ENCODE peak calls at places on chromosomes 6 and 20, in nine cellular contexts. D is pancreas; Z is DND-41; R is Peyer's patch; E is effector memory CD4-positive, alpha-beta T cell; S is mammary epithelial cell; Q is H1; U is IMR-90; V is psoas muscle. N is an unnamed sample.

GRCh38 chr6:152863618-152864326 is 113.2 kb downstream of the VIP start:
- DNase-seq in D (peak; percentile 18), Q (no peak), Z (peak; percentile 62), R (peak; percentile 87), E (peak; percentile 51), S (peak; percentile 51), U (peak; percentile 74), V (peak; percentile 22), N (peak; percentile 71)

GRCh38 chr20:38730989-38731737 is 6.9 kb downstream of the SLC32A1 start:
- DNase-seq in Q (no peak), U (peak; percentile 31), V (peak; percentile 62), R (peak; percentile 84), Z (peak; percentile 77), D (peak; percentile 39), E (peak; percentile 58), S (peak; percentile 53), N (peak; percentile 22)

GRCh38 chr6:44261581-44261980 is 3.8 kb downstream of the NFKBIE start:
- DNase-seq in E (no peak), Q (no peak), D (no peak), R (no peak), V (no peak), S (no peak), U (no peak), Z (no peak), N (no peak)

GRCh38 chr6:131844243-131844841 is 36.5 kb downstream of the ENPP1 start:
- DNase-seq in R (no peak), E (no peak), U (peak; percentile 83), Z (no peak), V (no peak), D (no peak), S (no peak), Q (no peak), N (no peak)

GRCh38 chr6:111925296-111925695 is 52.0 kb upstream of the FYN start:
- DNase-seq in D (no peak), S (peak; percentile 60), U (peak; percentile 82), Z (no peak), V (no peak), R (no peak), E (no peak), Q (no peak), N (peak; percentile 68)

GRCh38 chr6:136685540-136686108 is 106.7 kb downstream of the MAP3K5 start:
- DNase-seq in V (no peak), U (peak; percentile 21), S (peak; percentile 93), Q (no peak), R (no peak), E (no peak), D (no peak), Z (no peak), N (no peak)

GRCh38 chr20:62361799-62362589 is 5.1 kb downstream of the LAMA5 start:
- DNase-seq in V (peak; percentile 14), E (no peak), D (peak; percentile 74), R (no peak), Q (peak; percentile 84), U (no peak), S (no peak), Z (no peak), N (no peak)

GRCh38 chr20:23129256-23129655 is 43.1 kb upstream of the CD93 start:
- DNase-seq in Q (no peak), Z (no peak), D (no peak), U (no peak), R (no peak), E (no peak), S (no peak), V (no peak), N (no peak)

GRCh38 chr6:31037692-31038091 is 27.4 kb downstream of the MUC22 start:
- DNase-seq in V (no peak), Z (no peak), S (peak; percentile 59), E (no peak), R (no peak), Q (no peak), D (no peak), U (peak; percentile 76), N (peak; percentile 15)

GRCh38 chr6:37222125-37222967 is 35.2 kb upstream of the TBC1D22B start:
- DNase-seq in D (peak; percentile 93), R (peak; percentile 87), V (peak; percentile 66), E (peak; percentile 43), Q (peak; percentile 95), S (peak; percentile 93), U (peak; percentile 83), Z (peak; percentile 93), N (peak; percentile 86)

GRCh38 chr6:148657053-148657452 is 89.8 kb upstream of the UST start:
- DNase-seq in D (no peak), V (no peak), U (peak; percentile 84), Z (no peak), R (no peak), Q (no peak), S (peak; percentile 47), E (no peak), N (peak; percentile 29)

GRCh38 chr6:136378888-136379287 is 89.2 kb upstream of the BCLAF1 start:
- DNase-seq in E (no peak), Q (no peak), D (no peak), Z (no peak), R (no peak), S (no peak), U (peak; percentile 5), V (no peak), N (no peak)

GRCh38 chr6:119326291-119327005 is 23.1 kb downstream of the MAN1A1 start:
- DNase-seq in E (no peak), Q (no peak), U (no peak), S (no peak), Z (no peak), D (no peak), R (no peak), V (no peak), N (no peak)

GRCh38 chr6:134882426-134883038 is 67.4 kb downstream of the ALDH8A1 start:
- DNase-seq in R (peak; percentile 89), V (peak; percentile 48), Q (peak; percentile 29), Z (peak; percentile 63), E (peak; percentile 12), S (peak; percentile 67), D (peak; percentile 39), U (peak; percentile 79), N (peak; percentile 81)

GRCh38 chr6:24355422-24355821 is 2.4 kb downstream of the DCDC2 start:
- DNase-seq in R (no peak), Q (no peak), S (no peak), Z (no peak), V (no peak), U (no peak), D (no peak), E (no peak), N (no peak)

GRCh38 chr20:4765681-4766080 is 44.0 kb downstream of the PRND start:
- DNase-seq in E (no peak), U (no peak), R (no peak), S (no peak), D (no peak), V (no peak), Z (no peak), Q (no peak), N (no peak)

GRCh38 chr20:31573555-31574295 is 31.4 kb upstream of the ID1 start:
- DNase-seq in Q (no peak), U (no peak), Z (no peak), S (no peak), E (no peak), D (no peak), R (no peak), V (no peak), N (no peak)

GRCh38 chr6:166617359-166617758 is 9.7 kb downstream of the RPS6KA2 start:
- DNase-seq in V (no peak), Z (no peak), D (no peak), Q (no peak), U (no peak), S (no peak), E (no peak), R (no peak), N (no peak)

GRCh38 chr6:149095842-149096241 is 221.7 kb upstream of the TAB2 start:
- DNase-seq in Z (peak; percentile 78), R (no peak), D (no peak), E (no peak), Q (no peak), V (no peak), U (no peak), S (no peak), N (no peak)

GRCh38 chr6:40893021-40893420 is 146.0 kb downstream of the UNC5CL start:
- DNase-seq in D (no peak), E (no peak), V (no peak), Q (no peak), Z (no peak), S (no peak), R (no peak), U (no peak), N (no peak)
- H3K4me3 ChIP-seq in D (no peak overlapping the region), E (no peak overlapping the region), V (no peak overlapping the region), Q (no peak overlapping the region), Z (no peak overlapping the region), S (no peak overlapping the region), R (no peak overlapping the region), U (no peak overlapping the region), N (no peak overlapping the region)

DNA sequence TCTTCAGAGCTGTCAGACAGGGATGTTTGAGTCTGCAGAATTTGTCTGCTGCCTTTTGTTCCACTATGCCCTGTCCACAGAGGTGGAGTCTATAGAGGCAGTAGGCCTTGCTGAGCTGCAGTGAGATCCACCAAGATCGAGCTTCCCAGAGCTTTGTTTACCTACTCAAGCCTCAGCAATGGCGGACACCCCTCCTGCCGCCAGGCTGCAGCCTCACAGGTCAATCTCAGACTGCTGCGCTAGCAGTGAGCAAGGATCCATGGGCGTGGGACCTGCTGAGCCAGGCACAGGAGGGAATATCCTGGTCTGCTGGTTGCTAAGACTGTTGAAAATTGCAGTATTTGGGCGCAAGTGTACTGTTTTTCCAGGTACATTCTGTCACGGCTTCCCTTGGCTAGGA is 28.4 kb upstream of the RAB32 start:
- DNase-seq in Z (no peak), R (no peak), V (no peak), Q (no peak), U (no peak), D (no peak), E (no peak), S (no peak), N (no peak)
- H3K27ac ChIP-seq in Z (no peak overlapping the region), R (no peak overlapping the region), V (no peak overlapping the region), Q (no peak overlapping the region), U (no peak overlapping the region), D (no peak overlapping the region), E (no peak overlapping the region), S (no peak overlapping the region), N (no peak overlapping the region)

DNA sequence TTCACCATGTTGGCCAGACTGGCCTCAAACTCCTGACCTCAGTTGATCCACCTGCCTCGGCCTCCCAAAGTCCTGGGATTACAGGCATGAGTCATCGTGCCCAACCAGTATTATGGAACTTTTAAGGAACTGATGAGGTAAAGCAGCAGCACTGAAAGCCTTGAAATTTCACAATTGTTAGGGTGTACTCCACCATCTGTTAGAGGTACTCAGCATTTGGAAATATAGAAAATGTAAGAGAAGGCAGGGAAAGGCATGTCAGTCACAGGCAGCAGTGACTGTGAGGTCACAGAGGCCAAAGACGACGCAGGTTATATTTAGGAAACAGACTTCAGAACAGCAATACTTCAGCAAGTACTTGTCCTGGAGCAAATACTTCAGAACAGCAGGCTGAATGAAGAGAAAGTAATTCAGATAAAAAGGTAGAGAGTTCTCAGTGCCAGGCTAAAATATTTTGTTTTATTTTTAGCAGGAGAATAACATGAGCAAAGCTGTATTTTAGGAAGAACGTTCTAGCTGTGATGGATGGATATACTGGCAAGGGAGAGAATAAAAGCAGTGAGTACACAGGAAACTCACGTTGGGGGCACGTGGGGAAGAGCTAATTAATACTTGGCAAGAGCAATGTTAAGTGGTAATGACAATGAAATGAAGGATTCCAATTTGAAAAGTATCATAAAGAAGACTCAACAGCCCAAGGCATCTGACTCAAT is 67.2 kb downstream of the DTNBP1 start:
- DNase-seq in D (no peak), U (peak; percentile 41), E (no peak), V (no peak), R (no peak), Z (no peak), S (no peak), Q (no peak), N (no peak)
- H3K36me3 ChIP-seq in D (no peaks in the 10 kb centered on the region), U (no peaks in the 10 kb centered on the region), E (no peaks in the 10 kb centered on the region), V (no peaks in the 10 kb centered on the region), R (no peaks in the 10 kb centered on the region), Z (peaks cover 25% of the 10 kb centered on the region), S (no peaks in the 10 kb centered on the region), Q (no peaks in the 10 kb centered on the region), N (no peaks in the 10 kb centered on the region)

GRCh38 chr6:127120787-127121636 is 2.5 kb downstream of the RSPO3 start:
- DNase-seq in U (peak; percentile 79), R (peak; percentile 76), V (peak; percentile 79), D (peak; percentile 31), Z (no peak), Q (no peak), S (peak; percentile 52), E (peak; percentile 10), N (peak; percentile 75)
- H3K4me3 ChIP-seq in U (no peak overlapping the region), R (peak overlapping the region; percentile 48), V (peak overlapping the region; percentile 81), D (peak overlapping the region; percentile 39), Z (no peak overlapping the region), Q (peak overlapping the region; percentile 61), S (no peak overlapping the region), E (no peak overlapping the region), N (peak overlapping the region; percentile 29)

N was measured in brain microvascular endothelial cell.